ENCODE peak calls at places on chromosomes 1 and 21, in six cellular contexts. Q, X, K, I, T and E are unnamed samples.

GRCh38 chr1:231040019-231040799 is at the start of gene FAM89A:
- DNase-seq in K (no peak), Q (peak; percentile 78), X (peak; percentile 50), T (no peak), I (peak; percentile 68), E (peak; percentile 41)

GRCh38 chr1:1452882-1453281 is 3.4 kb downstream of the ATAD3C start:
- DNase-seq in K (no peak), X (no peak), Q (no peak), T (no peak), I (no peak), E (peak; percentile 5)

GRCh38 chr1:67120855-67121619 is 13.7 kb downstream of the C1orf141 start:
- DNase-seq in Q (no peak), T (no peak), X (no peak), I (no peak), K (no peak), E (no peak)

GRCh38 chr21:14876464-14876863 is 188.3 kb downstream of the NRIP1 start:
- DNase-seq in T (no peak), Q (no peak), K (no peak), I (no peak), X (no peak), E (no peak)

GRCh38 chr1:24186993-24187790 is at the start of gene IFNLR1:
- DNase-seq in X (peak; percentile 67), Q (peak; percentile 88), I (peak; percentile 59), K (no peak), T (peak; percentile 53), E (peak; percentile 42)

GRCh38 chr1:28139033-28139712 is 37.3 kb downstream of the PTAFR start:
- DNase-seq in T (peak; percentile 59), X (no peak), Q (peak; percentile 14), I (no peak), K (no peak), E (no peak)

GRCh38 chr1:38420666-38421065 is 374.1 kb upstream of the POU3F1 start:
- DNase-seq in X (no peak), Q (no peak), T (no peak), K (no peak), I (no peak), E (no peak)

GRCh38 chr1:233166896-233167295 is 128.6 kb downstream of the PCNX2 start:
- DNase-seq in X (no peak), K (no peak), T (no peak), Q (no peak), I (no peak), E (no peak)

GRCh38 chr1:216293673-216294072 is 129.6 kb downstream of the USH2A start:
- DNase-seq in T (no peak), X (no peak), I (no peak), K (no peak), Q (no peak), E (peak; percentile 43)

GRCh38 chr1:214550339-214551051 is 907 bp downstream of the PTPN14 start:
- DNase-seq in X (no peak), I (no peak), K (no peak), Q (no peak), T (peak; percentile 42), E (no peak)

GRCh38 chr1:247268390-247269045 is 12.6 kb downstream of the VN1R5 start:
- DNase-seq in K (no peak), I (no peak), X (no peak), Q (no peak), T (no peak), E (no peak)

GRCh38 chr21:43305336-43305665 is 121.6 kb downstream of the SIK1 start:
- DNase-seq in I (no peak), X (no peak), K (no peak), T (no peak), Q (no peak), E (no peak)

GRCh38 chr1:36520056-36520455 is 37.3 kb upstream of the CSF3R start:
- DNase-seq in X (no peak), T (no peak), K (no peak), I (no peak), Q (no peak), E (peak; percentile 38)